ENCODE peak calls at places on chromosomes 6 and 20, in five cellular contexts. J is adrenal gland, K is retinal pigment epithelial cell, B is RWPE2, P is H9. X is an unnamed sample.

GRCh38 chr6:166933396-166933795 is 23.0 kb downstream of the RNASET2 start:
- DNase-seq in J (no peak), K (no peak), B (no peak), P (no peak), X (no peak)

GRCh38 chr20:62641749-62642665 is at the start of gene SLCO4A1:
- DNase-seq in J (peak; percentile 81), K (no peak), B (no peak), P (peak; percentile 66), X (peak; percentile 50)

GRCh38 chr20:35742741-35743523 is 872 bp upstream of the RBM39 start:
- DNase-seq in J (no peak), K (peak; percentile 31), B (no peak), P (no peak), X (no peak)

GRCh38 chr6:3289664-3290055 is 30.9 kb downstream of the PSMG4 start:
- DNase-seq in J (no peak), K (no peak), B (no peak), P (no peak), X (no peak)

GRCh38 chr6:85747654-85748053 is 105.0 kb upstream of the SYNCRIP start:
- DNase-seq in J (no peak), K (no peak), B (no peak), P (no peak), X (no peak)

GRCh38 chr20:44027686-44028340 is 113.2 kb downstream of the TOX2 start:
- DNase-seq in J (no peak), K (no peak), B (peak; percentile 76), P (no peak), X (no peak)

GRCh38 chr20:51029963-51030930 is 7.3 kb upstream of the KCNG1 start:
- DNase-seq in J (no peak), K (no peak), B (no peak), P (no peak), X (no peak)

GRCh38 chr6:37971263-37971662 is 151.7 kb downstream of the ZFAND3 start:
- DNase-seq in J (no peak), K (no peak), B (no peak), P (no peak), X (no peak)

GRCh38 chr6:102381203-102381602 is 987.7 kb downstream of the GRIK2 start:
- DNase-seq in J (no peak), K (no peak), B (no peak), P (no peak), X (no peak)

GRCh38 chr6:21109421-21110178 is 484.0 kb upstream of the SOX4 start:
- DNase-seq in J (no peak), K (peak; percentile 52), B (no peak), P (no peak), X (no peak)

GRCh38 chr6:73823046-73823735 is 127.2 kb downstream of the CD109 start:
- DNase-seq in J (no peak), K (no peak), B (no peak), P (no peak), X (no peak)

GRCh38 chr6:41637179-41638001 is 878 bp upstream of the MDFI start:
- DNase-seq in J (no peak), K (no peak), B (no peak), P (peak; percentile 55), X (no peak)

GRCh38 chr6:81049425-81050042 is 702.9 kb downstream of the TENT5A start:
- DNase-seq in J (no peak), K (no peak), B (no peak), P (no peak), X (no peak)

GRCh38 chr20:21323640-21324039 is 20.5 kb downstream of the XRN2 start:
- DNase-seq in J (peak; percentile 74), K (peak; percentile 90), B (no peak), P (no peak), X (no peak)

GRCh38 chr20:41166201-41167117 is 29.1 kb downstream of the PLCG1 start:
- DNase-seq in J (no peak), K (no peak), B (peak; percentile 84), P (no peak), X (no peak)

GRCh38 chr6:166624275-166624674 is 2.8 kb downstream of the RPS6KA2 start:
- DNase-seq in J (peak; percentile 41), K (no peak), B (no peak), P (no peak), X (no peak)

GRCh38 chr6:158377866-158378265 is 65.6 kb downstream of the TULP4 start:
- DNase-seq in J (peak; percentile 2), K (no peak), B (peak; percentile 87), P (no peak), X (no peak)

GRCh38 chr6:157867981-157868380 is 44.9 kb downstream of the SNX9 start:
- DNase-seq in J (no peak), K (no peak), B (no peak), P (no peak), X (no peak)

GRCh38 chr20:47887064-47887463 is 101.8 kb upstream of the SULF2 start:
- DNase-seq in J (no peak), K (no peak), B (peak; percentile 75), P (no peak), X (no peak)

GRCh38 chr6:169960531-169960890 is 209.1 kb downstream of the ERMARD start:
- DNase-seq in J (no peak), K (no peak), B (no peak), P (no peak), X (no peak)

GRCh38 chr6:42978487-42978792 is 541 bp downstream of the PEX6 start:
- DNase-seq in J (peak; percentile 83), K (no peak), B (no peak), P (peak; percentile 41), X (no peak)

GRCh38 chr20:62666736-62667529 is 24.6 kb downstream of the SLCO4A1 start:
- DNase-seq in J (peak; percentile 79), K (no peak), B (no peak), P (no peak), X (no peak)

GRCh38 chr6:36758516-36759176 is 61.0 kb downstream of the RAB44 start:
- DNase-seq in J (no peak), K (no peak), B (no peak), P (peak; percentile 54), X (no peak)

GRCh38 chr6:150008588-150008987 is 16.7 kb downstream of the RAET1L start:
- DNase-seq in J (peak; percentile 22), K (no peak), B (no peak), P (no peak), X (no peak)

GRCh38 chr6:42007753-42008528 is 42.4 kb upstream of the TAF8 start:
- DNase-seq in J (peak; percentile 30), K (no peak), B (no peak), P (no peak), X (no peak)

GRCh38 chr20:47051936-47052566 is 157.4 kb downstream of the EYA2 start:
- DNase-seq in J (no peak), K (peak; percentile 58), B (no peak), P (no peak), X (no peak)

GRCh38 chr20:64065973-64066341 is 3.0 kb downstream of the TCEA2 start:
- DNase-seq in J (peak; percentile 72), K (no peak), B (no peak), P (peak; percentile 76), X (no peak)

GRCh38 chr6:1780468-1780867 is 170.8 kb downstream of the FOXC1 start:
- DNase-seq in J (no peak), K (no peak), B (no peak), P (no peak), X (no peak)

GRCh38 chr6:63572733-63573139 is 456 bp downstream of the LOC128125822 start:
- DNase-seq in J (no peak), K (no peak), B (no peak), P (no peak), X (no peak)

GRCh38 chr20:61994546-61994945 is 71.1 kb downstream of the TAF4 start:
- DNase-seq in J (no peak), K (no peak), B (no peak), P (no peak), X (no peak)

GRCh38 chr6:45921703-45922270 is 93.9 kb downstream of the CLIC5 start:
- DNase-seq in J (no peak), K (no peak), B (no peak), P (no peak), X (no peak)

GRCh38 chr20:15854871-15855270 is 718.4 kb downstream of the KIF16B start:
- DNase-seq in J (no peak), K (no peak), B (no peak), P (no peak), X (no peak)

GRCh38 chr20:43988451-43988850 is 73.8 kb downstream of the TOX2 start:
- DNase-seq in J (no peak), K (no peak), B (no peak), P (no peak), X (no peak)

DNA sequence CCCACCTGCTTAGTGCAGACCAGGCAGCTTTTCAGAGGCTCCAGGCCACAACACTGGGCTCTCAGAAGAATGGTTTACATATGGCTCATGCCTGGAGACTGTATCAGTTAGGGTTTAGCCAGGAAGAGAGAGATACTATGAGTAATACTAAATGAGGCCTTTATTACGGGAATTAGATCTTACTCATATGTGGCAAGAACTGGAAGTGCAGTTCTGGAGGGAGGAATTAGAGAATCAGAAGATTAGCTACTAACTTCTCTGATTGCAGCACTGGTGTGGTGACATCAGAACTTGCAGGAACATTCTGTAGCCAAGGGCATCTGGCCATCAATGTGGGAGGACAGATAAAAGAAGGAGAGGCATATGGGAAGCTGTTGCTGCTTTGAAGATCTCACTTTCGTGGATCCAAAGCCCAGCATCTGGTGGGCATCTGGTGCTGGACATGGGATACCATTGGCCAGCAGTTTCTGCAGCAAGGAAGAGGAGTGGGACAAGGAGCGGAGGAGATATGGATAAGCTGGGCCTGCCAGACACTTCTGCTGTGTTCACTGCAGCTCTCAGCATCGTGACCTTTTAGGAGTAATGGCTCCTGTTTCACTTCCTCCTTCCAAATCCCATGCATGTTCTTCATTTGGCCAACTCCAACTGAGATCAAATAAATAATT is 248.5 kb downstream of the BTBD3 start:
- DNase-seq in J (peak; percentile 41), K (peak; percentile 70), B (no peak), P (no peak), X (no peak)
- TF ChIP-seq CTCF in J (no peak), K (peak; percentile 20), B (no peak), P (no peak), X (no peak)

GRCh38 chr20:546353-546752 is 2.8 kb upstream of the CSNK2A1 start:
- DNase-seq in J (no peak), K (no peak), B (no peak), P (no peak), X (no peak)
- TF ChIP-seq CTCF in J (no peak), K (no peak), B (no peak), P (no peak), X (no peak)

GRCh38 chr6:132832891-132833290 is 18.5 kb downstream of the RPS12 start:
- DNase-seq in J (no peak), K (no peak), B (no peak), P (no peak), X (no peak)

DNA sequence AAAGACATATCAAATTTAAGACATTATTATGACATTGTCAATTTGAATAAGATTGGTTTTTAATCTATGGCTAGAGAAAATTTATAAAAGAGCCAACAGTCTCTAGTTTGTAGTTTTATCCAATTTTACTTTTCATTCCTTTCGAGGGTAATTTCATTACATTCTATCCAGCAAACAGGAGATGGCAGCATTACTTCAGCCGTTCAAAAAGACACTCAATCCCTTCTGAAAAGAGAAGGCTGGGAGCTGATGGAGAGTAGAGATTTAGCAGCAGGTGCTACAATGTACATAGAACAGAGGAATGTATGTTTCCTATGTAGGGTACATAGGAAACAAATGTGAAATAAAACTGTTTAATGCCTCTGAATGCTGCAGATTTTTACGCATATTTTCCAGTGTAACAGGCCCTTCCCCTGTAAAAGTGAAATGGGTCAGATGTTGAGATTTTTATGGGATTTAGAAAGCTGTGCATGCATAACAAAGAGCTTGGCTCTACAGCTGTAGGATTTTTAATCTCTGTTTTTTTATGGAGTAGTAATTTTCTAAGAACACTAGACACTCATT is 15.9 kb downstream of the RPS12 start:
- DNase-seq in J (peak; percentile 16), K (no peak), B (no peak), P (no peak), X (no peak)
- TF ChIP-seq CTCF in J (peak; percentile 26), K (peak; percentile 66), B (peak; percentile 82), P (peak; percentile 80), X (no peak)

GRCh38 chr20:11585752-11586352 is 331.8 kb upstream of the BTBD3 start:
- DNase-seq in J (no peak), K (no peak), B (no peak), P (no peak), X (no peak)
- TF ChIP-seq CTCF in J (peak; percentile 11), K (peak; percentile 47), B (peak; percentile 69), P (peak; percentile 55), X (no peak)